ENCODE peak calls at places on chromosomes 1 and 21, in nine cellular contexts. W is A549, Y is heart right ventricle, P is dorsolateral prefrontal cortex, M is colonic mucosa, N is fibroblast of lung, Z is OCI-LY7, D is ovary, V is stomach. G is an unnamed sample.

GRCh38 chr21:17554619-17555472 is 42.0 kb downstream of the CXADR start:
- DNase-seq in W (peak), Y (no peak), P (no peak), M (no peak), N (peak), Z (peak), D (no peak), V (no peak), G (no peak)

GRCh38 chr1:246695136-246695535 is 29.1 kb upstream of the SCCPDH start:
- DNase-seq in W (no peak), Y (no peak), P (no peak), M (no peak), N (no peak), Z (no peak), D (no peak), V (no peak), G (no peak)

GRCh38 chr21:17462276-17462981 is 50.4 kb upstream of the CXADR start:
- DNase-seq in W (peak), Y (no peak), P (no peak), M (peak), N (peak), Z (no peak), D (no peak), V (peak), G (no peak)

GRCh38 chr1:198042168-198042567 is 114.6 kb upstream of the NEK7 start:
- DNase-seq in W (no peak), Y (no peak), P (no peak), M (no peak), N (peak), Z (no peak), D (no peak), V (no peak), G (no peak)

GRCh38 chr1:38046333-38046883 is at the start of gene POU3F1:
- DNase-seq in W (no peak), Y (no peak), P (no peak), M (no peak), N (no peak), Z (no peak), D (peak), V (no peak), G (no peak)

GRCh38 chr1:964691-965525 is 1.4 kb upstream of the PLEKHN1 start:
- DNase-seq in W (no peak), Y (no peak), P (no peak), M (no peak), N (no peak), Z (no peak), D (no peak), V (no peak), G (no peak)

GRCh38 chr1:36125129-36125991 is at the start of gene COL8A2:
- DNase-seq in W (no peak), Y (peak), P (no peak), M (no peak), N (no peak), Z (no peak), D (peak), V (peak), G (no peak)

GRCh38 chr1:193919827-193920226 is 733.4 kb upstream of the B3GALT2 start:
- DNase-seq in W (no peak), Y (no peak), P (no peak), M (no peak), N (peak), Z (no peak), D (no peak), V (no peak), G (no peak)

GRCh38 chr1:31934706-31935629 is 3.2 kb downstream of the PTP4A2 start:
- DNase-seq in W (peak), Y (no peak), P (no peak), M (peak), N (peak), Z (peak), D (no peak), V (no peak), G (no peak)

GRCh38 chr1:202586018-202586821 is 124.0 kb downstream of the SYT2 start:
- DNase-seq in W (no peak), Y (no peak), P (no peak), M (peak), N (peak), Z (peak), D (no peak), V (peak), G (no peak)

GRCh38 chr1:13706058-13706457 is 6.1 kb downstream of the PRDM2 start:
- DNase-seq in W (no peak), Y (no peak), P (no peak), M (no peak), N (no peak), Z (no peak), D (no peak), V (no peak), G (no peak)

GRCh38 chr1:19456915-19457554 is 28.3 kb downstream of the CAPZB start:
- DNase-seq in W (no peak), Y (no peak), P (no peak), M (no peak), N (peak), Z (no peak), D (no peak), V (no peak), G (no peak)

GRCh38 chr1:19453843-19454242 is 31.5 kb downstream of the CAPZB start:
- DNase-seq in W (no peak), Y (no peak), P (no peak), M (no peak), N (no peak), Z (no peak), D (no peak), V (no peak), G (no peak)

GRCh38 chr1:19454265-19455198 is 30.8 kb downstream of the CAPZB start:
- DNase-seq in W (no peak), Y (no peak), P (no peak), M (no peak), N (no peak), Z (no peak), D (no peak), V (no peak), G (no peak)

GRCh38 chr1:19457555-19457954 is 27.8 kb downstream of the CAPZB start:
- DNase-seq in W (no peak), Y (no peak), P (no peak), M (no peak), N (no peak), Z (no peak), D (no peak), V (no peak), G (no peak)

GRCh38 chr1:19455353-19455752 is 30.0 kb downstream of the CAPZB start:
- DNase-seq in W (no peak), Y (no peak), P (no peak), M (no peak), N (no peak), Z (no peak), D (no peak), V (no peak), G (no peak)
- H3K27ac ChIP-seq in W (no peak), Y (peak), P (peak), M (peak), N (no peak), Z (no peak), D (no peak), V (peak), G (peak)

GRCh38 chr21:35627462-35627861 is 432.9 kb downstream of the SETD4 start:
- DNase-seq in W (no peak), Y (no peak), P (no peak), M (no peak), N (no peak), Z (no peak), D (no peak), V (no peak), G (no peak)
- H3K4me3 ChIP-seq in W (no peak), Y (no peak), P (no peak), M (no peak), N (no peak), Z (no peak), D (no peak), V (no peak), G (no peak)

DNA sequence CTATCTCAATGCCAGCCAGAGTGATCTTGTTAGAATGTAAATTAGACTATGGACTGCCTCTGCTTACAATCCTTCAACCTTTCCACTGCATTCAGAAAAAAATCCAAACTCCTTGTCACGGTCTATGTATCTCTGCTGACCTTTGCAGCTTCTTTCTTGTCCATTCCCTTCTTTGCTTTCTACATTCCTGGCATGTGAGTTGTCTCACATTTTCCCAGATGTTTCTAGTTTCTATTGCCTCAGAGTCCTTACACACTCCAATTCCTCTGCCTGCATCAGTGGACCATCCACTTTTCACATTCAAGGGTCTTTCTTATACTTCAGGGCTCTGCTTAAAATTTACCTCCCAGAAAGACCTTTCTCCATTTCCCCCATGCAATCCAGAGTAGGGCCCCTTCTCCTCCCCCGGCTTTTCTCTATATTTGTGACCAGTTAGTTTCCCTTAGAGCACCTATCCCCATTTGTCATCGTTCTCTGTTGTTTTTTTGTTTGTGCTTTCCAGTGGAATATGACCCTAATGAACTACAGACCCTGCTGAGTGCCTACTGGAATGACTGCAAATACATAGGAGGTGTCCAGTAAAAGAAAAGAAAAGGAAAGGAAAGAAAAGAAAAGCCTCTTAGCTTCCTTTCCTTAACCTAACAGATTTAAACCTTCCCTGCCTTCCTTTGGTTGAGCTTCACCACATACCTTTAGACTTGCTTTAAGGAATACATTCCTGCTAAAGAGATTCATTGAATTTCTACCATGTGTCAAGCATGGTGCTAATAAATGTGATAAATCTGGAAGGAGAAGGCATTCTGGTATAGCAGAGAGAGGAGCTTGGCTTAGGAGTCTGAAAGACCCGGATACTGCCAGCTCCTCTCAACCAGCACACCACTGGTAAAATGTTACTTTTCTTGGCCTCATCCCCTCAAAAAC is 102.0 kb downstream of the DIRAS3 start:
- DNase-seq in W (peak), Y (no peak), P (no peak), M (no peak), N (peak), Z (no peak), D (no peak), V (no peak), G (no peak)
- H3K27ac ChIP-seq in W (peak), Y (no peak), P (no peak), M (no peak), N (peak), Z (no peak), D (no peak), V (no peak), G (no peak)

GRCh38 chr1:72285074-72285425 is 2.7 kb upstream of the NEGR1 start:
- DNase-seq in W (no peak), Y (no peak), P (peak), M (no peak), N (no peak), Z (no peak), D (no peak), V (no peak), G (no peak)
- H3K4me3 ChIP-seq in W (no peak), Y (peak), P (peak), M (peak), N (peak), Z (no peak), D (peak), V (peak), G (peak)

DNA sequence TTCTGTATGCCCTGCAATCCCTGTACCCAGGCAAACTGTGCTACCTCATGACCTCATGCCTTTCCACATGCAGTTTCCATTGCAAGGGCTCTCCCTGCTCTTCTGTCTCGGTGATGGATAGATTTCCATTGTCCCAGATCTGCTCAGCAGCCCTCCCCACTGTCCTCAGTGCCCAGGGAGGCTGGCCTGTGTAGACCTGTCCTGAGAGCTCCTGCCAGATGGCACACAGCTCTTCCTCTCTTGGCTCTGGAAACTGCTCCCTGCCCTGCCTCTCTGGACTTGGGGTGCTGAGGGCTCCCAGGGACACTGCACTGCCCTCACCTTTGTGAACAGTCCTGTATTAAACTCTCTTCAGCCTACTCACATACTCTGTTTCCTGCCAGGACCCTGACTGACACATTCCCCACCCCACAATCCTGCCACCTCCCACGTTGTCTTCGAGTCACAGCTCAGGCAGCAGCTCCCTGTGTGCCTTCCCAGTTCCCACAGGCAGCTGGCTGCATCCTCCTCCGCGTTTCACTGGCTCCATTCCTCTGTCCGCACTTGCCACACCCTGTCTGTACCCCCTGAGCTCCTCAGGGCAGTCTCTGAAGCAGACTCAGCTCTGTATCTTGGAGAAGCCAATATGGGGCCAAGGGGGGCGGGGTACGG is 57.0 kb downstream of the SPATA46 start:
- DNase-seq in W (no peak), Y (no peak), P (peak), M (no peak), N (peak), Z (no peak), D (no peak), V (no peak), G (no peak)
- H3K27ac ChIP-seq in W (no peak), Y (no peak), P (no peak), M (no peak), N (no peak), Z (no peak), D (no peak), V (no peak), G (no peak)

DNA sequence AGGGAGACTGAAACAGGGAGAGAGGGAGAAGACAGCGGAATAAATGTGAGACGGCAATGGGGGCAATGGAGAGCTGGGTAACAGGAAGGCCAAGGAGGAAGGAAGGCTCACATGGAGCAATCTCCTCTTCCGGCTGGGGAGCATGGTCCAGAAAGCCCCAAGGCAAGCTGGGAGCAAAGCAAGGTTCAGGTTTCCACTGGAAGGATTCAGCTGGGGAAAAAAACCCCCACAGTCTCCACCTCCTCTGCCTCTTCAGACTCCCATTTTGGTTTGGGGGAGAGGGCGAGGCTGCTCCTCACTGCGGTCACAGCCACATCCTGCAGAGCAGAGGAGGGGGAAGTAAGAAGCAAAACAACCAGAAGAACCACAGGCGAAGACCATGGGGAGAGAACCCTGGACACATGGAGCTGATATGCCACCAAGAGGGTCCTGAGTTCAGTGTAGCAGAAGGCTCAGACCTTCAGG is 650 bp downstream of the TNFAIP8L2 start:
- DNase-seq in W (no peak), Y (no peak), P (no peak), M (no peak), N (no peak), Z (peak), D (no peak), V (no peak), G (no peak)
- H3K4me3 ChIP-seq in W (no peak), Y (no peak), P (peak), M (peak), N (no peak), Z (peak), D (no peak), V (peak), G (peak)

GRCh38 chr1:87392241-87393192 is 63.8 kb downstream of the LMO4 start:
- DNase-seq in W (peak), Y (no peak), P (no peak), M (peak), N (peak), Z (no peak), D (no peak), V (no peak), G (no peak)

GRCh38 chr1:87389546-87389945 is 60.9 kb downstream of the LMO4 start:
- DNase-seq in W (no peak), Y (no peak), P (no peak), M (no peak), N (no peak), Z (no peak), D (no peak), V (no peak), G (no peak)

GRCh38 chr1:87389011-87389410 is 60.3 kb downstream of the LMO4 start:
- DNase-seq in W (no peak), Y (no peak), P (no peak), M (no peak), N (no peak), Z (no peak), D (no peak), V (no peak), G (no peak)

GRCh38 chr1:87394462-87394861 is 65.8 kb downstream of the LMO4 start:
- DNase-seq in W (no peak), Y (no peak), P (no peak), M (no peak), N (no peak), Z (no peak), D (no peak), V (no peak), G (no peak)

DNA sequence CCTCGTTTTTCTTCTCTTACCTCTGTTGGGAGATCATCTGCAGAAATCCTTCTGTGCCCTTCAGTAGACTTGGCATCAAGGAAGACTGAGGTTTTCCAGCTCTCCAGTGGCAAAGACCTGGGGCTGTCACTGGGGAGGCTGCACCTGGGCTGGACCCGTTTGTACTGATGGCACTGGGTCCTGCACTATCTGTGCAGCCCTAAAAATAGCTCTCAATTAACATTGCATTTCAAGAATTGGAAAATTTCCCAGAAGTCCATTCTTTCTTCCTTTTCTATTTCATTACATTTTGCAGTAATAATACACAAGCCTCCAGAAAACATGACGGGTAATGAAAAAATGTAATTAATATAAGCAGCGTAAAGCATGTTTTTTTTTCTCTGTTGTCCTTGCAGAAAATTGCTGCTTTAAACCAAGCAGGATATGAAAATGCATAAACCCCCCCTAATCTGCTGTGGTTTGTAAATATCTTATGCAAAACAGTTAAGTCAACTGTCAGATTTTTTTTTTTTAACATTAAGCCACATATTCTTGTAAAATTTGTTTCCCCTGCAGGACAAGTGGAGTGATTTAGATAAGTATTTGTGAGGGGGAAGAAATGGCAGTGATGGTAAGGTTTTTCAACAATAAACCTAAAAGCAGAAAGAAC is 64.9 kb downstream of the LMO4 start:
- DNase-seq in W (no peak), Y (no peak), P (no peak), M (no peak), N (no peak), Z (no peak), D (no peak), V (no peak), G (no peak)
- H3K27ac ChIP-seq in W (peak), Y (no peak), P (no peak), M (no peak), N (no peak), Z (no peak), D (no peak), V (no peak), G (no peak)

GRCh38 chr1:231418101-231418740 is 3.9 kb downstream of the EGLN1 start:
- DNase-seq in W (no peak), Y (no peak), P (no peak), M (no peak), N (no peak), Z (no peak), D (no peak), V (no peak), G (no peak)
- H3K4me3 ChIP-seq in W (peak), Y (peak), P (peak), M (peak), N (peak), Z (peak), D (peak), V (peak), G (peak)

G was measured in thoracic aorta.